ENCODE peak calls at places on chromosomes 12 and 14, in four cellular contexts. One of them, this sample, is unnamed.

GRCh38 chr14:35405304-35405996 is 901 bp upstream of the NFKBIA start:
- DNase-seq in aorta: peak; percentile 58
- DNase-seq in IMR-90: no peak
- DNase-seq in keratinocyte: no peak
- DNase-seq in this sample: peak; percentile 66

GRCh38 chr12:28893365-28893764 is 255.7 kb upstream of the FAR2 start:
- DNase-seq in aorta: no peak
- DNase-seq in IMR-90: peak; percentile 34
- DNase-seq in keratinocyte: no peak
- DNase-seq in this sample: no peak

GRCh38 chr12:43063642-43064041 is 474.1 kb upstream of the PRICKLE1 start:
- DNase-seq in aorta: no peak
- DNase-seq in IMR-90: peak; percentile 78
- DNase-seq in keratinocyte: no peak
- DNase-seq in this sample: no peak

GRCh38 chr14:89902876-89903275 is 51.7 kb downstream of the EFCAB11 start:
- DNase-seq in aorta: no peak
- DNase-seq in IMR-90: no peak
- DNase-seq in keratinocyte: no peak
- DNase-seq in this sample: no peak

GRCh38 chr12:11171145-11171952 is at the start of gene SMIM10L1:
- DNase-seq in aorta: peak; percentile 96
- DNase-seq in IMR-90: peak; percentile 94
- DNase-seq in keratinocyte: peak; percentile 70
- DNase-seq in this sample: peak; percentile 95

GRCh38 chr12:75837700-75838099 is 193.9 kb downstream of the PHLDA1 start:
- DNase-seq in aorta: no peak
- DNase-seq in IMR-90: no peak
- DNase-seq in keratinocyte: no peak
- DNase-seq in this sample: peak; percentile 52

GRCh38 chr12:132478845-132479244 is 11.1 kb upstream of the FBRSL1 start:
- DNase-seq in aorta: no peak
- DNase-seq in IMR-90: no peak
- DNase-seq in keratinocyte: no peak
- DNase-seq in this sample: no peak

GRCh38 chr14:99320105-99320572 is 48.1 kb upstream of the BCL11B start:
- DNase-seq in aorta: no peak
- DNase-seq in IMR-90: peak; percentile 8
- DNase-seq in keratinocyte: no peak
- DNase-seq in this sample: peak; percentile 68

GRCh38 chr14:80850197-80850814 is 91.2 kb downstream of the CEP128 start:
- DNase-seq in aorta: no peak
- DNase-seq in IMR-90: peak; percentile 68
- DNase-seq in keratinocyte: no peak
- DNase-seq in this sample: no peak

GRCh38 chr12:32400114-32400672 is 835 bp downstream of the FGD4 start:
- DNase-seq in aorta: no peak
- DNase-seq in IMR-90: no peak
- DNase-seq in keratinocyte: no peak
- DNase-seq in this sample: no peak

GRCh38 chr14:24167527-24168114 is 4.3 kb upstream of the REC8 start:
- DNase-seq in aorta: no peak
- DNase-seq in IMR-90: no peak
- DNase-seq in keratinocyte: no peak
- DNase-seq in this sample: no peak

GRCh38 chr12:13094349-13094748 is 9.1 kb downstream of the GSG1 start:
- DNase-seq in aorta: no peak
- DNase-seq in IMR-90: peak; percentile 70
- DNase-seq in keratinocyte: no peak
- DNase-seq in this sample: no peak

GRCh38 chr14:35847636-35848035 is 21.5 kb downstream of the BRMS1L start:
- DNase-seq in aorta: no peak
- DNase-seq in IMR-90: no peak
- DNase-seq in keratinocyte: no peak
- DNase-seq in this sample: no peak

GRCh38 chr14:97138801-97139200 is 341.6 kb downstream of the VRK1 start:
- DNase-seq in aorta: no peak
- DNase-seq in IMR-90: no peak
- DNase-seq in keratinocyte: no peak
- DNase-seq in this sample: no peak

GRCh38 chr12:40002178-40003169 is 103.4 kb downstream of the SLC2A13 start:
- DNase-seq in aorta: no peak
- DNase-seq in IMR-90: no peak
- DNase-seq in keratinocyte: no peak
- DNase-seq in this sample: no peak

GRCh38 chr14:24232645-24233537 is at the start of gene GMPR2:
- DNase-seq in aorta: no peak
- DNase-seq in IMR-90: no peak
- DNase-seq in keratinocyte: no peak
- DNase-seq in this sample: no peak

GRCh38 chr14:92958373-92959188 is 35.6 kb downstream of the CHGA start:
- DNase-seq in aorta: peak; percentile 36
- DNase-seq in IMR-90: no peak
- DNase-seq in keratinocyte: no peak
- DNase-seq in this sample: no peak

GRCh38 chr14:91774138-91775096 is 42.5 kb upstream of the CATSPERB start:
- DNase-seq in aorta: no peak
- DNase-seq in IMR-90: no peak
- DNase-seq in keratinocyte: no peak
- DNase-seq in this sample: no peak

GRCh38 chr12:99985129-99985570 is 414 bp upstream of the ANKS1B start:
- DNase-seq in aorta: no peak
- DNase-seq in IMR-90: no peak
- DNase-seq in keratinocyte: no peak
- DNase-seq in this sample: no peak

GRCh38 chr12:62426095-62426488 is 40.5 kb upstream of the MON2 start:
- DNase-seq in aorta: no peak
- DNase-seq in IMR-90: peak; percentile 4
- DNase-seq in keratinocyte: no peak
- DNase-seq in this sample: no peak

GRCh38 chr14:52272375-52272774 is 4.9 kb downstream of the PTGDR start:
- DNase-seq in aorta: no peak
- DNase-seq in IMR-90: peak; percentile 40
- DNase-seq in keratinocyte: no peak
- DNase-seq in this sample: no peak

GRCh38 chr12:54882074-54882473 is 27.8 kb downstream of the MUCL1 start:
- DNase-seq in aorta: no peak
- DNase-seq in IMR-90: no peak
- DNase-seq in keratinocyte: no peak
- DNase-seq in this sample: no peak

GRCh38 chr12:97756066-97756701 is 293.6 kb downstream of the RMST start:
- DNase-seq in aorta: no peak
- DNase-seq in IMR-90: no peak
- DNase-seq in keratinocyte: no peak
- DNase-seq in this sample: no peak

GRCh38 chr12:51322452-51322851 is 1.5 kb downstream of the BIN2 start:
- DNase-seq in aorta: no peak
- DNase-seq in IMR-90: no peak
- DNase-seq in keratinocyte: no peak
- DNase-seq in this sample: no peak

GRCh38 chr14:77682158-77682553 is 25.7 kb downstream of the ALKBH1 start:
- DNase-seq in aorta: no peak
- DNase-seq in IMR-90: peak; percentile 65
- DNase-seq in keratinocyte: no peak
- DNase-seq in this sample: no peak

GRCh38 chr14:64184103-64184729 is 110.0 kb downstream of the ESR2 start:
- DNase-seq in aorta: no peak
- DNase-seq in IMR-90: no peak
- DNase-seq in keratinocyte: no peak
- DNase-seq in this sample: no peak

GRCh38 chr12:91493308-91493707 is 310.7 kb upstream of the DCN start:
- DNase-seq in aorta: no peak
- DNase-seq in IMR-90: no peak
- DNase-seq in keratinocyte: no peak
- DNase-seq in this sample: no peak

GRCh38 chr12:52686063-52686462 is 5.9 kb upstream of the KRT1 start:
- DNase-seq in aorta: no peak
- DNase-seq in IMR-90: no peak
- DNase-seq in keratinocyte: no peak
- DNase-seq in this sample: no peak

GRCh38 chr14:71119075-71119474 is 211.8 kb downstream of the PCNX1 start:
- DNase-seq in aorta: no peak
- DNase-seq in IMR-90: peak; percentile 39
- DNase-seq in keratinocyte: peak; percentile 88
- DNase-seq in this sample: no peak

GRCh38 chr12:82817368-82817767 is 130.7 kb downstream of the TMTC2 start:
- DNase-seq in aorta: no peak
- DNase-seq in IMR-90: no peak
- DNase-seq in keratinocyte: no peak
- DNase-seq in this sample: no peak

GRCh38 chr14:33951183-33951840 is 438 bp upstream of the EGLN3 start:
- DNase-seq in aorta: no peak
- DNase-seq in IMR-90: no peak
- DNase-seq in keratinocyte: no peak
- DNase-seq in this sample: no peak

GRCh38 chr12:13135336-13136178 is 32.1 kb upstream of the GSG1 start:
- DNase-seq in aorta: peak; percentile 60
- DNase-seq in IMR-90: peak; percentile 83
- DNase-seq in keratinocyte: peak; percentile 84
- DNase-seq in this sample: peak; percentile 92

GRCh38 chr12:100565987-100566545 is 7.4 kb upstream of the GAS2L3 start:
- DNase-seq in aorta: no peak
- DNase-seq in IMR-90: no peak
- DNase-seq in keratinocyte: no peak
- DNase-seq in this sample: no peak

GRCh38 chr14:48771717-48772116 is 814.5 kb downstream of the RPS29 start:
- DNase-seq in aorta: no peak
- DNase-seq in IMR-90: peak; percentile 70
- DNase-seq in keratinocyte: no peak
- DNase-seq in this sample: no peak

GRCh38 chr14:69010632-69011031 is 31.5 kb upstream of the ACTN1 start:
- DNase-seq in aorta: no peak
- DNase-seq in IMR-90: no peak
- DNase-seq in keratinocyte: no peak
- DNase-seq in this sample: no peak

GRCh38 chr12:50241178-50241577 is 42.1 kb downstream of the LIMA1 start:
- DNase-seq in aorta: no peak
- DNase-seq in IMR-90: peak; percentile 77
- DNase-seq in keratinocyte: no peak
- DNase-seq in this sample: no peak

GRCh38 chr12:56129210-56129691 is 1.2 kb downstream of the ESYT1 start:
- DNase-seq in aorta: peak; percentile 82
- DNase-seq in IMR-90: peak; percentile 36
- DNase-seq in keratinocyte: no peak
- DNase-seq in this sample: peak; percentile 82

GRCh38 chr12:56127485-56127887 is 581 bp upstream of the ESYT1 start:
- DNase-seq in aorta: no peak
- DNase-seq in IMR-90: no peak
- DNase-seq in keratinocyte: no peak
- DNase-seq in this sample: no peak

GRCh38 chr12:56127888-56128668 is at the start of gene ESYT1:
- DNase-seq in aorta: peak; percentile 99
- DNase-seq in IMR-90: peak; percentile 100
- DNase-seq in keratinocyte: peak; percentile 99
- DNase-seq in this sample: peak; percentile 98

GRCh38 chr12:56126732-56127239 is 1.3 kb upstream of the ESYT1 start:
- DNase-seq in aorta: no peak
- DNase-seq in IMR-90: no peak
- DNase-seq in keratinocyte: no peak
- DNase-seq in this sample: no peak

GRCh38 chr12:56128669-56129209 is 672 bp downstream of the ESYT1 start:
- DNase-seq in aorta: peak; percentile 59
- DNase-seq in IMR-90: no peak
- DNase-seq in keratinocyte: no peak
- DNase-seq in this sample: peak; percentile 53
- H3K27ac ChIP-seq in aorta: no peak overlapping the region
- H3K27ac ChIP-seq in IMR-90: peak overlapping the region; percentile 44
- H3K27ac ChIP-seq in keratinocyte: peak overlapping the region; percentile 86
- H3K27ac ChIP-seq in this sample: peak overlapping the region; percentile 88

DNA sequence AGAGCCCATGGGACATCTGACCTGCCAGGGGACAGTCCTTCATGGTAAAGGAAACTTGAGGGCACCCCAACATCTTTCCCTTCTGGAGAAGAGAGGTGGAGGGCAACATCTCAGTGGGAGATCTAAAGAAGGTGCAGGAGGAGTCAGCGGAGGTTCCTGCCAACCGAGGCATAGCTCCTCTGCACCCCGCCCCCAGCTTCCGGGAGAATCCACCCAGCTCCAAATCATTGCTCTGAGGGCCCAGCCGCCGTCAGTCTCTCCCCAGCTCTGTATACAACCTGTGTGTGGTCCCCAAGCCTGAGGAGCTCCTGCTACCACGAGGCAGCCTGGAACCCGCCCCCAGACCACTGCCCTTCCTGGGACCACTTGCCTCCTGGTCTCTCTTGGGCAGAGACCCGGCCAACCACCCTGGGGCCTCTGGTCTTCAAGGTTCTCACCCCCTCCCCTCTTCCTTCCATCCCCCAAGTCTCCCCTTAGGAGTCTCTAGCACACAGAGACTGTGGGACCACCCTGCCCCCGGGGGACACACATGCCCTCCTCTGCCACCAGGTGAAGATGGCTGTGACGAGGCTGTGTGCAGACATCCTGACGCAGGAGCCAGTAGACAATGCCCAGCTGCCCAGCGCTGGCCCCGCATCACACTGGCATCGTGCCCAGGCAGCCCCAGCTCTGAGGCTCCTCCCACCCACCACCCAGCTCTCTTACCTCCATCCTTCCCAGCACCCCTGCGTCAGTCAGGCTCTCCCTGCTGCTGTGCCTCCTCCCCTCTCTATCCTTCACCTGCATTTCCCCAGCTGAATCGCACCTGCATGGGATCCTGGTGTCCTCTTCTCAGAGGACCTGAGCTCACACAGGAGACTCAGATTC is 13.0 kb upstream of the NUDT14 start:
- DNase-seq in aorta: no peak
- DNase-seq in IMR-90: peak; percentile 11
- DNase-seq in keratinocyte: no peak
- DNase-seq in this sample: no peak
- H3K27ac ChIP-seq in aorta: no peak overlapping the region
- H3K27ac ChIP-seq in IMR-90: no peak overlapping the region
- H3K27ac ChIP-seq in keratinocyte: no peak overlapping the region
- H3K27ac ChIP-seq in this sample: peak overlapping the region; percentile 80

GRCh38 chr14:23067847-23068791 is 10.8 kb upstream of the CDH24 start:
- DNase-seq in aorta: no peak
- DNase-seq in IMR-90: no peak
- DNase-seq in keratinocyte: no peak
- DNase-seq in this sample: no peak
- H3K27ac ChIP-seq in aorta: no peak overlapping the region
- H3K27ac ChIP-seq in IMR-90: no peak overlapping the region
- H3K27ac ChIP-seq in keratinocyte: no peak overlapping the region
- H3K27ac ChIP-seq in this sample: no peak overlapping the region

GRCh38 chr14:103372552-103373304 is 12.5 kb upstream of the MARK3 start:
- DNase-seq in aorta: peak; percentile 72
- DNase-seq in IMR-90: peak; percentile 97
- DNase-seq in keratinocyte: peak; percentile 84
- DNase-seq in this sample: no peak
- H3K27ac ChIP-seq in aorta: no peak overlapping the region
- H3K27ac ChIP-seq in IMR-90: peak overlapping the region; percentile 37
- H3K27ac ChIP-seq in keratinocyte: peak overlapping the region; percentile 55
- H3K27ac ChIP-seq in this sample: no peak overlapping the region

GRCh38 chr12:38898001-38898684 is 7.2 kb downstream of the CPNE8 start:
- DNase-seq in aorta: no peak
- DNase-seq in IMR-90: no peak
- DNase-seq in keratinocyte: no peak
- DNase-seq in this sample: no peak
- H3K27ac ChIP-seq in aorta: no peak overlapping the region
- H3K27ac ChIP-seq in IMR-90: no peak overlapping the region
- H3K27ac ChIP-seq in keratinocyte: no peak overlapping the region
- H3K27ac ChIP-seq in this sample: no peak overlapping the region

This sample was measured in lower lobe of right lung.